ENCODE peak calls at places on chromosome 18, in six cellular contexts. Z is activated B cell treated with CpG ODN at 0.5 μM for 24 hours, L is lower lobe of right lung, R is AG08395, U is SIG-M5, H is ELF-1. X is an unnamed sample.
A peak's percentile ranks its signal among the peaks of the same experiment; 100 is the strongest.

GRCh38 chr18:13436596-13436995 is 218.0 kb downstream of the LDLRAD4 start:
- DNase-seq in U (no peak), R (no peak), Z (no peak), L (no peak), H (no peak), X (no peak)

GRCh38 chr18:63366270-63366990 is 576 bp downstream of the KDSR start:
- DNase-seq in L (peak; percentile 70), U (no peak), Z (peak; percentile 43), R (peak; percentile 82), H (peak; percentile 77), X (peak; percentile 62)

GRCh38 chr18:32372381-32373061 is 98.2 kb downstream of the GAREM1 start:
- DNase-seq in U (no peak), L (no peak), H (peak; percentile 79), R (no peak), Z (no peak), X (no peak)

GRCh38 chr18:23842305-23842704 is 153.1 kb downstream of the LAMA3 start:
- DNase-seq in U (no peak), R (no peak), Z (no peak), H (no peak), L (no peak), X (no peak)

GRCh38 chr18:45378308-45378707 is 237.0 kb upstream of the SLC14A2 start:
- DNase-seq in H (no peak), U (no peak), R (no peak), L (no peak), Z (no peak), X (no peak)

GRCh38 chr18:8610442-8610801 is 1.2 kb downstream of the RAB12 start:
- DNase-seq in L (no peak), Z (no peak), U (no peak), H (peak; percentile 37), R (no peak), X (no peak)

GRCh38 chr18:24923138-24923537 is 428.8 kb downstream of the ZNF521 start:
- DNase-seq in Z (no peak), H (no peak), L (no peak), U (no peak), R (no peak), X (no peak)

GRCh38 chr18:22816266-22817176 is 116.6 kb upstream of the RBBP8 start:
- DNase-seq in Z (no peak), U (no peak), H (no peak), L (no peak), R (no peak), X (no peak)

GRCh38 chr18:67232406-67232805 is 284.1 kb downstream of the DSEL start:
- DNase-seq in L (no peak), Z (no peak), U (no peak), H (no peak), R (no peak), X (peak; percentile 63)

GRCh38 chr18:70781860-70782453 is 493.1 kb downstream of the SOCS6 start:
- DNase-seq in H (peak; percentile 67), U (no peak), Z (no peak), L (no peak), R (peak; percentile 3), X (peak; percentile 37)

GRCh38 chr18:13374468-13375301 is 156.1 kb downstream of the LDLRAD4 start:
- DNase-seq in U (no peak), L (no peak), R (no peak), Z (no peak), H (peak; percentile 20), X (peak; percentile 64)

GRCh38 chr18:43393174-43393573 is 115.9 kb upstream of the SYT4 start:
- DNase-seq in Z (no peak), U (no peak), L (no peak), H (no peak), R (no peak), X (no peak)

GRCh38 chr18:24053211-24053610 is 38.7 kb downstream of the TTC39C start:
- DNase-seq in Z (no peak), U (no peak), R (no peak), H (no peak), L (no peak), X (no peak)

GRCh38 chr18:43751835-43752234 is 474.5 kb upstream of the SYT4 start:
- DNase-seq in L (no peak), H (no peak), U (no peak), Z (no peak), R (no peak), X (no peak)

GRCh38 chr18:57768557-57769326 is 34.4 kb downstream of the ATP8B1 start:
- DNase-seq in U (no peak), Z (no peak), L (no peak), R (peak; percentile 64), H (no peak), X (no peak)

GRCh38 chr18:2805970-2806943 is 40.5 kb upstream of the EMILIN2 start:
- DNase-seq in R (peak; percentile 17), Z (no peak), H (no peak), L (no peak), U (no peak), X (peak; percentile 28)

GRCh38 chr18:48814490-48815181 is 136.1 kb downstream of the SMAD7 start:
- DNase-seq in U (no peak), Z (peak; percentile 6), L (peak; percentile 9), R (no peak), H (no peak), X (no peak)

GRCh38 chr18:58591286-58591685 is 37.6 kb downstream of the ALPK2 start:
- DNase-seq in R (no peak), L (no peak), H (no peak), Z (no peak), U (no peak), X (no peak)

GRCh38 chr18:10490401-10491289 is 35.2 kb upstream of the NAPG start:
- DNase-seq in L (no peak), Z (peak; percentile 53), U (no peak), H (peak; percentile 57), R (peak; percentile 28), X (no peak)

GRCh38 chr18:72672364-72673151 is 128.4 kb upstream of the CBLN2 start:
- DNase-seq in L (no peak), Z (no peak), R (peak; percentile 5), U (no peak), H (no peak), X (peak; percentile 28)

GRCh38 chr18:76756491-76757288 is 65.7 kb upstream of the ZNF236 start:
- DNase-seq in L (no peak), U (no peak), H (no peak), R (no peak), Z (no peak), X (no peak)

GRCh38 chr18:8462651-8463185 is 146.5 kb upstream of the RAB12 start:
- DNase-seq in U (no peak), L (no peak), R (no peak), H (no peak), Z (no peak), X (no peak)

GRCh38 chr18:46623541-46623940 is 33.5 kb downstream of the LOXHD1 start:
- DNase-seq in L (no peak), H (no peak), U (no peak), R (peak; percentile 18), Z (no peak), X (no peak)

GRCh38 chr18:42576141-42576540 is 539.3 kb downstream of the RIT2 start:
- DNase-seq in Z (no peak), L (no peak), U (no peak), R (no peak), H (no peak), X (no peak)

GRCh38 chr18:9403795-9404564 is 69.4 kb downstream of the TWSG1 start:
- DNase-seq in U (no peak), Z (no peak), R (no peak), L (no peak), H (peak; percentile 57), X (peak; percentile 49)

GRCh38 chr18:43662657-43663056 is 385.4 kb upstream of the SYT4 start:
- DNase-seq in R (peak; percentile 38), U (no peak), H (no peak), Z (no peak), L (no peak), X (peak; percentile 91)

GRCh38 chr18:46916551-46917107 is 678 bp downstream of the PIAS2 start:
- DNase-seq in L (no peak), Z (no peak), R (peak; percentile 30), U (no peak), H (peak; percentile 29), X (peak; percentile 11)

GRCh38 chr18:24212939-24213338 is 74.1 kb downstream of the CABYR start:
- DNase-seq in L (no peak), R (peak; percentile 29), H (no peak), U (no peak), Z (no peak), X (peak; percentile 95)

GRCh38 chr18:29154758-29155725 is 978.1 kb upstream of the CDH2 start:
- DNase-seq in R (peak; percentile 76), Z (no peak), U (no peak), H (no peak), L (no peak), X (peak; percentile 51)

GRCh38 chr18:59617468-59617932 is 79.7 kb downstream of the CCBE1 start:
- DNase-seq in U (no peak), L (no peak), R (no peak), H (peak; percentile 77), Z (no peak), X (no peak)

GRCh38 chr18:46536215-46536874 is 120.7 kb downstream of the LOXHD1 start:
- DNase-seq in L (no peak), Z (no peak), H (no peak), R (no peak), U (no peak), X (no peak)

GRCh38 chr18:49910986-49911385 is 97.7 kb upstream of the ACAA2 start:
- DNase-seq in L (no peak), H (no peak), U (no peak), Z (no peak), R (no peak), X (no peak)